ENCODE peak calls at places on chromosomes 3 and 15, in seven cellular contexts. One of them, this sample, is unnamed.

GRCh38 chr15:41585140-41586047 is 26.4 kb downstream of the TYRO3 start:
- DNase-seq in GM12891: no peak
- DNase-seq in GM12878: no peak
- DNase-seq in SK-N-SH: peak
- DNase-seq in H1: peak
- DNase-seq in K562: no peak
- DNase-seq in HepG2: no peak
- DNase-seq in this sample: no peak

GRCh38 chr15:77871838-77872371 is 205.6 kb downstream of the TBC1D2B start:
- DNase-seq in HepG2: no peak
- DNase-seq in SK-N-SH: no peak
- DNase-seq in H1: peak
- DNase-seq in GM12891: no peak
- DNase-seq in K562: peak
- DNase-seq in GM12878: no peak
- DNase-seq in this sample: no peak

GRCh38 chr3:141049681-141050080 is 1.5 kb upstream of the SPSB4 start:
- DNase-seq in HepG2: no peak
- DNase-seq in K562: peak
- DNase-seq in GM12891: no peak
- DNase-seq in GM12878: no peak
- DNase-seq in SK-N-SH: peak
- DNase-seq in H1: no peak
- DNase-seq in this sample: no peak

GRCh38 chr3:149086232-149086988 is at the start of gene HLTF:
- DNase-seq in HepG2: peak
- DNase-seq in SK-N-SH: peak
- DNase-seq in GM12891: peak
- DNase-seq in H1: peak
- DNase-seq in GM12878: peak
- DNase-seq in K562: peak
- DNase-seq in this sample: peak

GRCh38 chr3:156838035-156838434 is 11.9 kb downstream of the LEKR1 start:
- DNase-seq in SK-N-SH: no peak
- DNase-seq in HepG2: peak
- DNase-seq in GM12891: no peak
- DNase-seq in H1: no peak
- DNase-seq in K562: no peak
- DNase-seq in GM12878: no peak
- DNase-seq in this sample: no peak

GRCh38 chr15:40323953-40324937 is 753 bp downstream of the INAFM2 start:
- DNase-seq in GM12891: no peak
- DNase-seq in HepG2: no peak
- DNase-seq in GM12878: no peak
- DNase-seq in SK-N-SH: peak
- DNase-seq in K562: peak
- DNase-seq in H1: peak
- DNase-seq in this sample: no peak

GRCh38 chr3:129599607-129600006 is 6.9 kb downstream of the PLXND1 start:
- DNase-seq in K562: peak
- DNase-seq in HepG2: no peak
- DNase-seq in GM12891: no peak
- DNase-seq in GM12878: no peak
- DNase-seq in H1: peak
- DNase-seq in SK-N-SH: no peak
- DNase-seq in this sample: no peak

GRCh38 chr3:72750405-72750922 is 97.8 kb downstream of the SHQ1 start:
- DNase-seq in GM12878: no peak
- DNase-seq in SK-N-SH: no peak
- DNase-seq in HepG2: no peak
- DNase-seq in GM12891: no peak
- DNase-seq in K562: no peak
- DNase-seq in H1: no peak
- DNase-seq in this sample: no peak

GRCh38 chr3:50303038-50303815 is at the start of gene HYAL1:
- DNase-seq in K562: peak
- DNase-seq in H1: peak
- DNase-seq in HepG2: peak
- DNase-seq in SK-N-SH: peak
- DNase-seq in GM12878: no peak
- DNase-seq in GM12891: no peak
- DNase-seq in this sample: no peak

DNA sequence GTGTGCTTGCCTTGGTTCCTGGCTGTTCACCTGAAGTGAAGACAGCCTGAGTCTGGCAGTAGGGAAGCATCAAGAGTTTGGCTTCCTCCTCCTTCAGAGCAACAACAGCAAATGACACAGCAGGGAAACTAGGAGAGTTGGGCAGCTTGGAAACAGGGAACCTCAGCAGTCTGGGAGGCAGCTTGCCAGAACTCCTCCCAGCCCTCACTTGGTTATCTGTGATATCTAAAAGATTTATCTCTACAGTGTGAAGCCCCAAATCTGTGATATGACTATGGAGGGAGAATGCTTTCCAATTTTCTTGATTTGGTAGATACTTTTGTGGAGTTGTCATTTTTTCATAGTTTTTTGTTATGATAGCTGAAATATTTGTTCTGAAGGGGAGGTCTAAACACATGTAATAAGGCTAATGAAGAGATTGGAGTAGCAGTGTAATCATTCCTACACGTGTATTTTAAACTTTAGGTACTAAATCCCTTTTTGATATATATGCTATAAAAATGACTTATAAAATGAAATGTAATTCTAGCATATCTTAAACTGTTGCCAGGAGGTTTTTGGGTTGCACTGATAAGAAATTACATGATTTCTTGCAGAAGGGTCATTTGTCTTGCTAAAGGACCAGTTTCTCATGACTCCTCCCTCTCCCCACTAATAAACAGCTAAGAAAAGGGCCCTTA is 20.8 kb downstream of the UBE2E1 start:
- DNase-seq in GM12891: no peak
- DNase-seq in GM12878: no peak
- DNase-seq in HepG2: no peak
- DNase-seq in H1: no peak
- DNase-seq in SK-N-SH: no peak
- DNase-seq in K562: no peak
- DNase-seq in this sample: no peak
- TF ChIP-seq TAF1 in GM12891: no peak
- TF ChIP-seq TAF1 in GM12878: no peak
- TF ChIP-seq TAF1 in HepG2: no peak
- TF ChIP-seq TAF1 in H1: no peak
- TF ChIP-seq TAF1 in SK-N-SH: no peak
- TF ChIP-seq TAF1 in K562: no peak
- TF ChIP-seq TAF1 in this sample: no peak

DNA sequence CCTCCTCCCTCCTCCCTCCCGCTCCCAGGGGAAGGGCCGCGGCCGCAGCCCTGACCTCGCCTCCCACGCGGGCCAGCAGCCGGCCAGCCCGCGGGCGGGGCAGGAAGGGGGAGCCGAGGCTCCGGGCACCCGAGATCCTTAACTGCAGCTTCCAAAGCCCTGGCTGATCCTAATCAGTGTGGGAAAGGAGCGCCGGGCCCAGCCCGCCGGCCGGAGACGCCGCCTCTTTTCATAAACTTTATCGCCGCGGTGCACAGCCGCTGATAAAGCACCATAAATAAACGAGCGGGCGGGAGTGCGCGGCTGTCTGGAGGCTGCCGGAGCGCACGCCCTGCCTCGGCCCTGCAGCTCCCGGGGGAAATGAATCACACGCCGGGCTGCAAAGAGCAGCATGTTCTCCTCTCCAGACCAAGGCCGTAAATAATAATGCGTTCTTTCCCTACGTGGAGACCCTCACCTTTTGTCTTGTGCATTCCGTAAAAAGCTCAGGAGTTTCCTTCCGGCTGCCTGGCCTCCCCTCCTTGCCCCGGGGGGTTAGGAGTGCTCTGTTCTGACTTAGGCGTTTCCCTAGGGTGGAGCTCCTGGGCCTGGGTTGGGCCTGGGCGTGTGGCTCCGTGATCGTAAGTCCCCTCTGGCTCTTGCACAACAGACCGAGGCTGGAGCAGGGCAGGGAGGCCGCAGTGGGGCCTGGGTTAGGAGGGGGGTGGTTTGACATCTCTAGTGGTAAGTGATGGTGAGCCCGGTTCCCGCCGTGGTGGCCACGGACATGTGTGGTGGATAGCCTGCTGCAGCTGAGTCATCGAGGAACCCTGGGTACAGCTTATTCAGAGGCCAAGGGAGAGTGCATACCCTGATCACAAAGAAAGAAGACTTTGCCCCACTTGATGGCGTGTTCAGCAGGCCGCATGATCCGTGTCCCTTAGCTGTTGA is 132.6 kb upstream of the HES1 start:
- DNase-seq in SK-N-SH: peak
- DNase-seq in H1: peak
- DNase-seq in K562: peak
- DNase-seq in GM12891: peak
- DNase-seq in GM12878: peak
- DNase-seq in HepG2: peak
- DNase-seq in this sample: peak
- TF ChIP-seq TAF1 in SK-N-SH: peak
- TF ChIP-seq TAF1 in H1: peak
- TF ChIP-seq TAF1 in K562: peak
- TF ChIP-seq TAF1 in GM12891: no peak
- TF ChIP-seq TAF1 in GM12878: no peak
- TF ChIP-seq TAF1 in HepG2: no peak
- TF ChIP-seq TAF1 in this sample: no peak

GRCh38 chr15:95715116-95715888 is 615.2 kb upstream of the NR2F2 start:
- DNase-seq in GM12878: no peak
- DNase-seq in K562: no peak
- DNase-seq in HepG2: no peak
- DNase-seq in H1: no peak
- DNase-seq in SK-N-SH: no peak
- DNase-seq in GM12891: no peak
- DNase-seq in this sample: no peak
- TF ChIP-seq TAF1 in GM12878: no peak
- TF ChIP-seq TAF1 in K562: no peak
- TF ChIP-seq TAF1 in HepG2: no peak
- TF ChIP-seq TAF1 in H1: no peak
- TF ChIP-seq TAF1 in SK-N-SH: no peak
- TF ChIP-seq TAF1 in GM12891: no peak
- TF ChIP-seq TAF1 in this sample: no peak

GRCh38 chr15:64288577-64288976 is 67.4 kb downstream of the CSNK1G1 start:
- DNase-seq in K562: no peak
- DNase-seq in GM12891: no peak
- DNase-seq in SK-N-SH: no peak
- DNase-seq in HepG2: no peak
- DNase-seq in GM12878: no peak
- DNase-seq in H1: no peak
- DNase-seq in this sample: no peak
- TF ChIP-seq TAF1 in K562: no peak
- TF ChIP-seq TAF1 in GM12891: no peak
- TF ChIP-seq TAF1 in SK-N-SH: no peak
- TF ChIP-seq TAF1 in HepG2: no peak
- TF ChIP-seq TAF1 in GM12878: no peak
- TF ChIP-seq TAF1 in H1: no peak
- TF ChIP-seq TAF1 in this sample: no peak

GRCh38 chr15:61480295-61480694 is 251.2 kb upstream of the RORA start:
- DNase-seq in K562: no peak
- DNase-seq in GM12891: no peak
- DNase-seq in SK-N-SH: no peak
- DNase-seq in HepG2: no peak
- DNase-seq in H1: no peak
- DNase-seq in GM12878: no peak
- DNase-seq in this sample: no peak
- TF ChIP-seq TAF1 in K562: no peak
- TF ChIP-seq TAF1 in GM12891: no peak
- TF ChIP-seq TAF1 in SK-N-SH: no peak
- TF ChIP-seq TAF1 in HepG2: no peak
- TF ChIP-seq TAF1 in H1: no peak
- TF ChIP-seq TAF1 in GM12878: no peak
- TF ChIP-seq TAF1 in this sample: no peak

GRCh38 chr15:73273181-73274002 is 95.4 kb downstream of the HCN4 start:
- DNase-seq in GM12878: no peak
- DNase-seq in HepG2: peak
- DNase-seq in K562: peak
- DNase-seq in H1: peak
- DNase-seq in GM12891: peak
- DNase-seq in SK-N-SH: peak
- DNase-seq in this sample: no peak
- TF ChIP-seq TAF1 in GM12878: no peak
- TF ChIP-seq TAF1 in HepG2: no peak
- TF ChIP-seq TAF1 in K562: no peak
- TF ChIP-seq TAF1 in H1: no peak
- TF ChIP-seq TAF1 in GM12891: no peak
- TF ChIP-seq TAF1 in SK-N-SH: no peak
- TF ChIP-seq TAF1 in this sample: no peak

GRCh38 chr15:85582719-85583089 is 202.3 kb downstream of the AKAP13 start:
- DNase-seq in K562: peak
- DNase-seq in H1: no peak
- DNase-seq in GM12891: no peak
- DNase-seq in HepG2: no peak
- DNase-seq in GM12878: peak
- DNase-seq in SK-N-SH: peak
- DNase-seq in this sample: no peak

GRCh38 chr15:85580914-85581313 is 200.5 kb downstream of the AKAP13 start:
- DNase-seq in SK-N-SH: no peak
- DNase-seq in K562: no peak
- DNase-seq in H1: no peak
- DNase-seq in GM12878: no peak
- DNase-seq in GM12891: no peak
- DNase-seq in HepG2: no peak
- DNase-seq in this sample: no peak

GRCh38 chr15:85582076-85582718 is 201.8 kb downstream of the AKAP13 start:
- DNase-seq in HepG2: no peak
- DNase-seq in GM12891: no peak
- DNase-seq in H1: no peak
- DNase-seq in K562: no peak
- DNase-seq in SK-N-SH: no peak
- DNase-seq in GM12878: peak
- DNase-seq in this sample: no peak

GRCh38 chr15:85579957-85580694 is 199.7 kb downstream of the AKAP13 start:
- DNase-seq in HepG2: no peak
- DNase-seq in H1: no peak
- DNase-seq in GM12891: no peak
- DNase-seq in K562: no peak
- DNase-seq in SK-N-SH: no peak
- DNase-seq in GM12878: no peak
- DNase-seq in this sample: no peak

GRCh38 chr15:85581495-85581894 is 201.1 kb downstream of the AKAP13 start:
- DNase-seq in GM12891: no peak
- DNase-seq in K562: no peak
- DNase-seq in SK-N-SH: no peak
- DNase-seq in HepG2: no peak
- DNase-seq in GM12878: no peak
- DNase-seq in H1: no peak
- DNase-seq in this sample: no peak
- TF ChIP-seq TAF1 in GM12891: no peak
- TF ChIP-seq TAF1 in K562: no peak
- TF ChIP-seq TAF1 in SK-N-SH: no peak
- TF ChIP-seq TAF1 in HepG2: no peak
- TF ChIP-seq TAF1 in GM12878: no peak
- TF ChIP-seq TAF1 in H1: no peak
- TF ChIP-seq TAF1 in this sample: no peak

This sample was measured in GM12892.